ENCODE peak calls at places on chromosome 4, in seven cellular contexts. A is ovary; I is mammary epithelial cell; H is CD8-positive, alpha-beta memory T cell; W is aorta; S is naive thymus-derived CD4-positive, alpha-beta T cell; X is uterus. P is an unnamed sample.

GRCh38 chr4:87230806-87231205 is 10.4 kb upstream of the KLHL8 start:
- DNase-seq in A (no peak), I (no peak), H (no peak), W (no peak), S (no peak), X (no peak), P (no peak)

GRCh38 chr4:6781561-6781960 is 966 bp upstream of the KIAA0232 start:
- DNase-seq in A (no peak), I (no peak), H (no peak), W (no peak), S (no peak), X (no peak), P (no peak)

GRCh38 chr4:182022899-182023298 is 220.3 kb upstream of the TENM3 start:
- DNase-seq in A (no peak), I (no peak), H (no peak), W (no peak), S (no peak), X (no peak), P (peak; percentile 12)

GRCh38 chr4:102675142-102675541 is 85.6 kb downstream of the MANBA start:
- DNase-seq in A (no peak), I (no peak), H (no peak), W (no peak), S (no peak), X (no peak), P (no peak)

GRCh38 chr4:122712782-122713181 is 19.7 kb upstream of the BBS12 start:
- DNase-seq in A (no peak), I (peak; percentile 41), H (no peak), W (no peak), S (no peak), X (no peak), P (no peak)

GRCh38 chr4:5713861-5714260 is 2.9 kb downstream of the EVC start:
- DNase-seq in A (no peak), I (no peak), H (no peak), W (no peak), S (no peak), X (no peak), P (no peak)

GRCh38 chr4:15339732-15340131 is 88.1 kb upstream of the C1QTNF7 start:
- DNase-seq in A (no peak), I (no peak), H (no peak), W (no peak), S (no peak), X (no peak), P (no peak)

GRCh38 chr4:99629962-99630554 is 27.6 kb downstream of the C4orf54 start:
- DNase-seq in A (no peak), I (peak; percentile 61), H (no peak), W (no peak), S (no peak), X (no peak), P (no peak)

GRCh38 chr4:123546661-123547060 is 150.1 kb downstream of the SPRY1 start:
- DNase-seq in A (no peak), I (no peak), H (no peak), W (no peak), S (no peak), X (no peak), P (no peak)

GRCh38 chr4:102037566-102037965 is 247.0 kb downstream of the BANK1 start:
- DNase-seq in A (no peak), I (no peak), H (no peak), W (no peak), S (no peak), X (no peak), P (no peak)

GRCh38 chr4:85725727-85726170 is 250.8 kb downstream of the ARHGAP24 start:
- DNase-seq in A (peak; percentile 7), I (no peak), H (no peak), W (no peak), S (no peak), X (no peak), P (no peak)

GRCh38 chr4:124903995-124904722 is 191.6 kb upstream of the ANKRD50 start:
- DNase-seq in A (peak; percentile 27), I (peak; percentile 53), H (no peak), W (no peak), S (no peak), X (no peak), P (peak; percentile 15)

GRCh38 chr4:185424905-185425599 is 712 bp downstream of the UFSP2 start:
- DNase-seq in A (no peak), I (peak; percentile 10), H (peak; percentile 26), W (no peak), S (no peak), X (no peak), P (no peak)

GRCh38 chr4:185201983-185202962 is 1.5 kb downstream of the CFAP97 start:
- DNase-seq in A (no peak), I (no peak), H (peak; percentile 67), W (no peak), S (peak; percentile 58), X (no peak), P (no peak)

GRCh38 chr4:174496631-174497442 is 25.5 kb downstream of the HPGD start:
- DNase-seq in A (no peak), I (no peak), H (no peak), W (no peak), S (no peak), X (no peak), P (no peak)

GRCh38 chr4:142558851-142559250 is 287.2 kb downstream of the INPP4B start:
- DNase-seq in A (no peak), I (no peak), H (no peak), W (no peak), S (no peak), X (no peak), P (no peak)

GRCh38 chr4:54971474-54971950 is 153.9 kb downstream of the KDR start:
- DNase-seq in A (no peak), I (peak; percentile 32), H (no peak), W (no peak), S (peak; percentile 24), X (peak; percentile 26), P (peak; percentile 40)

DNA sequence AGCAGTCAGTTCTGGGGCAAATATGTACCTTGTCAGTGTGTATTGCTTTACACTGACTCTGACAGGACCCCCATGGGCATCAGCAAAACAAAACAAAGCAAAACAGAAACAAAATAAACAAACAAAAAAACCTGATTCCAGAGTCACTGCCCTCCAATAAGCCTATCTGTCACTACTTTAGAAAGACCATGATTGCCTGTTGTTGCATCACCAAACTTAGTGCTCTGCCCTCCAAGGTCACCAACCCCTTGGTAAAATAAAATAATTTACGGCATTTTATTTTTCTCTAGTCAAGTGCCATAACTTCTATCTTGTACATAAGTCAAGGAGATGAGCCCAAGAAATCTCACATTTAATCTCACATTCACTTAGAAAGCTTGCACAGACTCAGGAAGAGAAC is 120.9 kb upstream of the ADAMTS3 start:
- DNase-seq in A (no peak), I (no peak), H (no peak), W (no peak), S (no peak), X (no peak), P (no peak)
- H3K4me3 ChIP-seq in A (no peak overlapping the region), I (no peak overlapping the region), H (no peak overlapping the region), W (no peak overlapping the region), S (no peak overlapping the region), X (no peak overlapping the region), P (no peak overlapping the region)

DNA sequence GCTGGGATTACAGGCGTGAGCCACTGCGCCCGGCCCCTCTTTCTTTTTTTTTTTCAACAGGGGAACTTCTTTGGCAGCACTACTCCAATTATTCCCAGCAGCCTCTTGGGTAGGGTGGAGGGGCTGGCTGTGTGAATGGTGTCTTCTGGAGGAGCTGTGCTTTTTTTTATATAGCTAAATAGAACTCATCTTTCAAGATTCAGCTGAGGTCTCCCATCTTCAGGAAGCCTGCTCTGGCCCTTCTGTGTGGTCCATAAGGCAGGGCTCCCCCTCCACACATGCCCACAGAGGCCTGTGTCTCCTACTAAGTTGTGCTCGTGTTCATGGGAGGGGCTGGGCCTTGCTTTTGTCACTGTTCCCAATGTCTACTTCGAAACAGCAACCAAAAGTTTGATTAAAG is 116.8 kb downstream of the AFAP1 start:
- DNase-seq in A (no peak), I (no peak), H (no peak), W (no peak), S (no peak), X (no peak), P (peak; percentile 75)
- H3K27ac ChIP-seq in A (peak overlapping the region; percentile 68), I (no peak overlapping the region), H (no peak overlapping the region), W (peak overlapping the region; percentile 79), S (no peak overlapping the region), X (peak overlapping the region; percentile 71), P (peak overlapping the region; percentile 53)

GRCh38 chr4:1404573-1405248 is 1.5 kb downstream of the NKX1-1 start:
- DNase-seq in A (no peak), I (no peak), H (no peak), W (peak; percentile 59), S (no peak), X (no peak), P (no peak)

GRCh38 chr4:1406946-1407656 is 859 bp upstream of the NKX1-1 start:
- DNase-seq in A (no peak), I (no peak), H (peak; percentile 35), W (no peak), S (no peak), X (no peak), P (no peak)

GRCh38 chr4:1405249-1405635 is 1.0 kb downstream of the NKX1-1 start:
- DNase-seq in A (no peak), I (no peak), H (no peak), W (no peak), S (no peak), X (no peak), P (no peak)

GRCh38 chr4:1406416-1406945 is at the start of gene NKX1-1:
- DNase-seq in A (no peak), I (no peak), H (no peak), W (peak; percentile 56), S (no peak), X (no peak), P (no peak)

DNA sequence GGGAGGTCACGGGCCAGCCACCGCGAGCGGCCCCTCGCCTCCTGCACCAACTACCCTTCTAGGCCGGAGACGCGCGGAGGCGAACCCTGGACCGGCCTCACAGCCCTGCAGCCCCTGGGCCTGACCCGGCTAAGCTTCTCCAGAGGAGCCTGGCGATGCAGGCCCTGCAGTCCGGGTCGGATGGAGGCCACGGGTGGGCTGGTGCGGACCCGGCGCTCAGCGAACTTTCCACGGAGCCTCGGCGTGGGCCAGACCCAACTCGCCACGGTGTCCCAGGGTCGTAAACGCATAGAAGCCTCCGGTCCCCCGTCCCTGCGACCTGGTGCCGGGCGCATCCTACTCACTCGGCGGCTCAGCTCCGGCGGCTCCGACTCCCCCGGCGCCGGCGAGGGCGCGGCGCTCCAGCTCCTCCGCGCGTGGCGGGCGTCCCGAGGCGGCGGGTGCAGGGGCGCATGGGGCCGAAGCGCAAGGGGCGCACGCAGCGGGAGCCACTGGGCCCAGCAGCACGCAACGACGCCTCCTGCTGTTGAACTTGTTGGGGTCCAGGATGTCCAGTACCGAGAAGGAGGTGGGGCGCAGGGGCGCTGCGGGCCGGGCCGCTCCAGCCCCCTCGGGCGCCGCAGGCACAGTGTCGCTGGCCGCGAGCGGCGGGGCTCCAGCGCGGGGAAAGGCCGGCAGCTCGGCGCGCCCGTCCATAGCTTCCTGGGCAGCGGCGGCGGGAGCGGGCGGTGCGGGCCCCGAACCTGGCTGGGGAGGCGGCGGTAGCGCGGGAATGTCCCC is 416 bp downstream of the NKX1-1 start:
- DNase-seq in A (no peak), I (no peak), H (no peak), W (peak; percentile 76), S (no peak), X (no peak), P (no peak)
- H3K4me3 ChIP-seq in A (no peak overlapping the region), I (no peak overlapping the region), H (no peak overlapping the region), W (no peak overlapping the region), S (no peak overlapping the region), X (no peak overlapping the region), P (no peak overlapping the region)

DNA sequence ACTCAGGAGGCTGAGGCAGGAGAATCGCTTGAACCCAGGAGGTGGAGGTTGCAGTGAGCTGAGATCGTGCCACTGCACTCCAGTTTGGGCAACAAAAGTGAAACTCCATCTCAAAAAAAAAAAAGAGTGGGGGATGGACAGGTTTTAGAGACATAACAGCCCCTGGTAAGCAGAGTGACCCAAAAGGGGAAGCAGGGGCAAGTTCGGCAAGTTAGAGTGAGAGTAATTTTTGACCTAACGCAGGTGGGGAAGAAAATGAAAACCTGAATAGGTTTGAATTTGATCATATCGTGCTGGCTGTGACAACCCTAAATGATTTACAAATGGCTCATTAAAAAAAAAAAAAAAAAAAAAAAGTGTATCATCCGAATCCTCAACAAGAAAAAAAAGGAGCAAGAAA is 25.7 kb upstream of the TMEM131L start:
- DNase-seq in A (no peak), I (no peak), H (no peak), W (no peak), S (no peak), X (no peak), P (no peak)
- H3K27ac ChIP-seq in A (no peak overlapping the region), I (no peak overlapping the region), H (no peak overlapping the region), W (no peak overlapping the region), S (no peak overlapping the region), X (no peak overlapping the region), P (no peak overlapping the region)